ENCODE peak calls at places on chromosomes 16 and 17, in eight cellular contexts. One of them, this sample, is unnamed.
A peak's percentile ranks its signal among the peaks of the same experiment; 100 is the strongest.

GRCh38 chr17:7982666-7983065 is 19.7 kb upstream of the GUCY2D start:
- DNase-seq in cardiac septum: no peak
- DNase-seq in Right ventricle myocardium superior: no peak
- DNase-seq in HAP-1: no peak
- DNase-seq in epithelial cell of esophagus: peak; percentile 21
- DNase-seq in AG20443: peak; percentile 44
- DNase-seq in suprapubic skin: peak; percentile 41
- DNase-seq in fibroblast of the conjunctiva: no peak
- DNase-seq in this sample: no peak

GRCh38 chr16:72876221-72876620 is 171.7 kb downstream of the ZFHX3 start:
- DNase-seq in cardiac septum: peak; percentile 88
- DNase-seq in Right ventricle myocardium superior: peak; percentile 81
- DNase-seq in HAP-1: no peak
- DNase-seq in epithelial cell of esophagus: peak; percentile 7
- DNase-seq in AG20443: peak; percentile 41
- DNase-seq in suprapubic skin: peak; percentile 86
- DNase-seq in fibroblast of the conjunctiva: peak; percentile 47
- DNase-seq in this sample: peak; percentile 72

GRCh38 chr17:413016-413350 is 60.4 kb upstream of the RPH3AL start:
- DNase-seq in cardiac septum: no peak
- DNase-seq in Right ventricle myocardium superior: no peak
- DNase-seq in HAP-1: no peak
- DNase-seq in epithelial cell of esophagus: no peak
- DNase-seq in AG20443: no peak
- DNase-seq in suprapubic skin: no peak
- DNase-seq in fibroblast of the conjunctiva: no peak
- DNase-seq in this sample: no peak

GRCh38 chr16:31190818-31191444 is 11.0 kb downstream of the FUS start:
- DNase-seq in cardiac septum: no peak
- DNase-seq in Right ventricle myocardium superior: no peak
- DNase-seq in HAP-1: no peak
- DNase-seq in epithelial cell of esophagus: no peak
- DNase-seq in AG20443: no peak
- DNase-seq in suprapubic skin: no peak
- DNase-seq in fibroblast of the conjunctiva: no peak
- DNase-seq in this sample: no peak

GRCh38 chr16:83954577-83955016 is 1.6 kb downstream of the OSGIN1 start:
- DNase-seq in cardiac septum: peak; percentile 86
- DNase-seq in Right ventricle myocardium superior: peak; percentile 61
- DNase-seq in HAP-1: peak; percentile 52
- DNase-seq in epithelial cell of esophagus: peak; percentile 68
- DNase-seq in AG20443: peak; percentile 51
- DNase-seq in suprapubic skin: no peak
- DNase-seq in fibroblast of the conjunctiva: no peak
- DNase-seq in this sample: peak; percentile 72

GRCh38 chr17:6470751-6471521 is 26.7 kb downstream of the PIMREG start:
- DNase-seq in cardiac septum: no peak
- DNase-seq in Right ventricle myocardium superior: no peak
- DNase-seq in HAP-1: no peak
- DNase-seq in epithelial cell of esophagus: no peak
- DNase-seq in AG20443: no peak
- DNase-seq in suprapubic skin: no peak
- DNase-seq in fibroblast of the conjunctiva: no peak
- DNase-seq in this sample: no peak

GRCh38 chr17:62876664-62877411 is 68.7 kb upstream of the MARCHF10 start:
- DNase-seq in cardiac septum: no peak
- DNase-seq in Right ventricle myocardium superior: no peak
- DNase-seq in HAP-1: no peak
- DNase-seq in epithelial cell of esophagus: peak; percentile 78
- DNase-seq in AG20443: no peak
- DNase-seq in suprapubic skin: no peak
- DNase-seq in fibroblast of the conjunctiva: no peak
- DNase-seq in this sample: no peak

GRCh38 chr16:82979406-82980111 is 352.8 kb downstream of the CDH13 start:
- DNase-seq in cardiac septum: no peak
- DNase-seq in Right ventricle myocardium superior: no peak
- DNase-seq in HAP-1: no peak
- DNase-seq in epithelial cell of esophagus: no peak
- DNase-seq in AG20443: no peak
- DNase-seq in suprapubic skin: no peak
- DNase-seq in fibroblast of the conjunctiva: no peak
- DNase-seq in this sample: no peak

GRCh38 chr16:25110392-25110947 is 1.1 kb upstream of the LCMT1 start:
- DNase-seq in cardiac septum: no peak
- DNase-seq in Right ventricle myocardium superior: no peak
- DNase-seq in HAP-1: peak; percentile 26
- DNase-seq in epithelial cell of esophagus: no peak
- DNase-seq in AG20443: no peak
- DNase-seq in suprapubic skin: no peak
- DNase-seq in fibroblast of the conjunctiva: no peak
- DNase-seq in this sample: no peak

GRCh38 chr16:21083729-21084268 is 66.8 kb downstream of the DNAH3 start:
- DNase-seq in cardiac septum: no peak
- DNase-seq in Right ventricle myocardium superior: peak; percentile 73
- DNase-seq in HAP-1: peak; percentile 83
- DNase-seq in epithelial cell of esophagus: peak; percentile 56
- DNase-seq in AG20443: peak; percentile 77
- DNase-seq in suprapubic skin: no peak
- DNase-seq in fibroblast of the conjunctiva: peak; percentile 32
- DNase-seq in this sample: peak; percentile 56

GRCh38 chr17:69762766-69763165 is 312.3 kb upstream of the KCNJ16 start:
- DNase-seq in cardiac septum: no peak
- DNase-seq in Right ventricle myocardium superior: no peak
- DNase-seq in HAP-1: no peak
- DNase-seq in epithelial cell of esophagus: no peak
- DNase-seq in AG20443: no peak
- DNase-seq in suprapubic skin: no peak
- DNase-seq in fibroblast of the conjunctiva: no peak
- DNase-seq in this sample: no peak

GRCh38 chr17:8066841-8067775 is 20.4 kb downstream of the ALOX12B start:
- DNase-seq in cardiac septum: no peak
- DNase-seq in Right ventricle myocardium superior: peak; percentile 15
- DNase-seq in HAP-1: no peak
- DNase-seq in epithelial cell of esophagus: peak; percentile 81
- DNase-seq in AG20443: no peak
- DNase-seq in suprapubic skin: no peak
- DNase-seq in fibroblast of the conjunctiva: no peak
- DNase-seq in this sample: no peak

GRCh38 chr17:416293-417206 is 63.9 kb upstream of the RPH3AL start:
- DNase-seq in cardiac septum: no peak
- DNase-seq in Right ventricle myocardium superior: no peak
- DNase-seq in HAP-1: no peak
- DNase-seq in epithelial cell of esophagus: no peak
- DNase-seq in AG20443: no peak
- DNase-seq in suprapubic skin: no peak
- DNase-seq in fibroblast of the conjunctiva: no peak
- DNase-seq in this sample: no peak

GRCh38 chr17:38867179-38867994 is 2.5 kb upstream of the LASP1 start:
- DNase-seq in cardiac septum: no peak
- DNase-seq in Right ventricle myocardium superior: peak; percentile 70
- DNase-seq in HAP-1: peak; percentile 85
- DNase-seq in epithelial cell of esophagus: peak; percentile 71
- DNase-seq in AG20443: no peak
- DNase-seq in suprapubic skin: no peak
- DNase-seq in fibroblast of the conjunctiva: no peak
- DNase-seq in this sample: peak; percentile 21

GRCh38 chr17:16976686-16977550 is 5.0 kb upstream of the TNFRSF13B start:
- DNase-seq in cardiac septum: no peak
- DNase-seq in Right ventricle myocardium superior: no peak
- DNase-seq in HAP-1: no peak
- DNase-seq in epithelial cell of esophagus: no peak
- DNase-seq in AG20443: no peak
- DNase-seq in suprapubic skin: peak; percentile 16
- DNase-seq in fibroblast of the conjunctiva: no peak
- DNase-seq in this sample: no peak

GRCh38 chr16:27417047-27417671 is 15.2 kb downstream of the IL21R start:
- DNase-seq in cardiac septum: no peak
- DNase-seq in Right ventricle myocardium superior: no peak
- DNase-seq in HAP-1: no peak
- DNase-seq in epithelial cell of esophagus: no peak
- DNase-seq in AG20443: no peak
- DNase-seq in suprapubic skin: no peak
- DNase-seq in fibroblast of the conjunctiva: no peak
- DNase-seq in this sample: no peak

GRCh38 chr17:78933959-78934568 is 8.9 kb upstream of the TIMP2 start:
- DNase-seq in cardiac septum: peak; percentile 94
- DNase-seq in Right ventricle myocardium superior: peak; percentile 97
- DNase-seq in HAP-1: peak; percentile 42
- DNase-seq in epithelial cell of esophagus: peak; percentile 91
- DNase-seq in AG20443: peak; percentile 91
- DNase-seq in suprapubic skin: peak; percentile 97
- DNase-seq in fibroblast of the conjunctiva: peak; percentile 97
- DNase-seq in this sample: peak; percentile 92

GRCh38 chr17:75662511-75662910 is 4.4 kb downstream of the RECQL5 start:
- DNase-seq in cardiac septum: no peak
- DNase-seq in Right ventricle myocardium superior: no peak
- DNase-seq in HAP-1: no peak
- DNase-seq in epithelial cell of esophagus: no peak
- DNase-seq in AG20443: no peak
- DNase-seq in suprapubic skin: no peak
- DNase-seq in fibroblast of the conjunctiva: no peak
- DNase-seq in this sample: no peak

GRCh38 chr17:64024215-64024654 is 3.8 kb upstream of the ICAM2 start:
- DNase-seq in cardiac septum: no peak
- DNase-seq in Right ventricle myocardium superior: no peak
- DNase-seq in HAP-1: no peak
- DNase-seq in epithelial cell of esophagus: no peak
- DNase-seq in AG20443: no peak
- DNase-seq in suprapubic skin: no peak
- DNase-seq in fibroblast of the conjunctiva: no peak
- DNase-seq in this sample: no peak

GRCh38 chr17:75384751-75385150 is 20.7 kb downstream of the GRB2 start:
- DNase-seq in cardiac septum: no peak
- DNase-seq in Right ventricle myocardium superior: no peak
- DNase-seq in HAP-1: no peak
- DNase-seq in epithelial cell of esophagus: no peak
- DNase-seq in AG20443: no peak
- DNase-seq in suprapubic skin: no peak
- DNase-seq in fibroblast of the conjunctiva: no peak
- DNase-seq in this sample: no peak

GRCh38 chr16:88962478-88963152 is 14.4 kb downstream of the CBFA2T3 start:
- DNase-seq in cardiac septum: no peak
- DNase-seq in Right ventricle myocardium superior: peak; percentile 25
- DNase-seq in HAP-1: no peak
- DNase-seq in epithelial cell of esophagus: no peak
- DNase-seq in AG20443: no peak
- DNase-seq in suprapubic skin: no peak
- DNase-seq in fibroblast of the conjunctiva: no peak
- DNase-seq in this sample: no peak

GRCh38 chr17:19579192-19579668 is 45.6 kb downstream of the SLC47A1 start:
- DNase-seq in cardiac septum: peak; percentile 36
- DNase-seq in Right ventricle myocardium superior: no peak
- DNase-seq in HAP-1: no peak
- DNase-seq in epithelial cell of esophagus: no peak
- DNase-seq in AG20443: no peak
- DNase-seq in suprapubic skin: no peak
- DNase-seq in fibroblast of the conjunctiva: no peak
- DNase-seq in this sample: no peak

GRCh38 chr17:20095366-20096080 is 86.4 kb downstream of the SPECC1 start:
- DNase-seq in cardiac septum: peak; percentile 82
- DNase-seq in Right ventricle myocardium superior: peak; percentile 85
- DNase-seq in HAP-1: peak; percentile 68
- DNase-seq in epithelial cell of esophagus: peak; percentile 43
- DNase-seq in AG20443: peak; percentile 56
- DNase-seq in suprapubic skin: no peak
- DNase-seq in fibroblast of the conjunctiva: no peak
- DNase-seq in this sample: peak; percentile 65

GRCh38 chr16:89017956-89018604 is 41.1 kb upstream of the CBFA2T3 start:
- DNase-seq in cardiac septum: no peak
- DNase-seq in Right ventricle myocardium superior: peak; percentile 15
- DNase-seq in HAP-1: no peak
- DNase-seq in epithelial cell of esophagus: no peak
- DNase-seq in AG20443: peak; percentile 82
- DNase-seq in suprapubic skin: peak; percentile 28
- DNase-seq in fibroblast of the conjunctiva: no peak
- DNase-seq in this sample: peak; percentile 62

GRCh38 chr16:65309294-65309850 is 187.5 kb upstream of the CDH11 start:
- DNase-seq in cardiac septum: no peak
- DNase-seq in Right ventricle myocardium superior: no peak
- DNase-seq in HAP-1: no peak
- DNase-seq in epithelial cell of esophagus: no peak
- DNase-seq in AG20443: no peak
- DNase-seq in suprapubic skin: no peak
- DNase-seq in fibroblast of the conjunctiva: no peak
- DNase-seq in this sample: no peak

GRCh38 chr16:81809567-81809966 is 30.5 kb downstream of the PLCG2 start:
- DNase-seq in cardiac septum: no peak
- DNase-seq in Right ventricle myocardium superior: no peak
- DNase-seq in HAP-1: no peak
- DNase-seq in epithelial cell of esophagus: no peak
- DNase-seq in AG20443: no peak
- DNase-seq in suprapubic skin: no peak
- DNase-seq in fibroblast of the conjunctiva: no peak
- DNase-seq in this sample: no peak

GRCh38 chr17:68435361-68435760 is 21.9 kb downstream of the WIPI1 start:
- DNase-seq in cardiac septum: no peak
- DNase-seq in Right ventricle myocardium superior: no peak
- DNase-seq in HAP-1: no peak
- DNase-seq in epithelial cell of esophagus: no peak
- DNase-seq in AG20443: no peak
- DNase-seq in suprapubic skin: peak; percentile 18
- DNase-seq in fibroblast of the conjunctiva: no peak
- DNase-seq in this sample: no peak

GRCh38 chr17:4881761-4882555 is 17.4 kb upstream of the C17orf107 start:
- DNase-seq in cardiac septum: no peak
- DNase-seq in Right ventricle myocardium superior: peak; percentile 73
- DNase-seq in HAP-1: peak; percentile 81
- DNase-seq in epithelial cell of esophagus: peak; percentile 76
- DNase-seq in AG20443: peak; percentile 70
- DNase-seq in suprapubic skin: no peak
- DNase-seq in fibroblast of the conjunctiva: no peak
- DNase-seq in this sample: peak; percentile 42

GRCh38 chr17:7922499-7923289 is 6.6 kb upstream of the RNF227 start:
- DNase-seq in cardiac septum: peak; percentile 92
- DNase-seq in Right ventricle myocardium superior: peak; percentile 92
- DNase-seq in HAP-1: no peak
- DNase-seq in epithelial cell of esophagus: peak; percentile 69
- DNase-seq in AG20443: peak; percentile 87
- DNase-seq in suprapubic skin: peak; percentile 93
- DNase-seq in fibroblast of the conjunctiva: no peak
- DNase-seq in this sample: peak; percentile 83

GRCh38 chr17:40319651-40320550 is 10.9 kb downstream of the RARA start:
- DNase-seq in cardiac septum: peak; percentile 82
- DNase-seq in Right ventricle myocardium superior: no peak
- DNase-seq in HAP-1: no peak
- DNase-seq in epithelial cell of esophagus: no peak
- DNase-seq in AG20443: no peak
- DNase-seq in suprapubic skin: peak; percentile 84
- DNase-seq in fibroblast of the conjunctiva: no peak
- DNase-seq in this sample: no peak

GRCh38 chr17:58960068-58960467 is 146.6 kb downstream of the TRIM37 start:
- DNase-seq in cardiac septum: no peak
- DNase-seq in Right ventricle myocardium superior: no peak
- DNase-seq in HAP-1: no peak
- DNase-seq in epithelial cell of esophagus: peak; percentile 85
- DNase-seq in AG20443: peak; percentile 44
- DNase-seq in suprapubic skin: no peak
- DNase-seq in fibroblast of the conjunctiva: peak; percentile 26
- DNase-seq in this sample: peak; percentile 56

GRCh38 chr17:32813021-32813420 is 63.9 kb downstream of the MYO1D start:
- DNase-seq in cardiac septum: no peak
- DNase-seq in Right ventricle myocardium superior: no peak
- DNase-seq in HAP-1: no peak
- DNase-seq in epithelial cell of esophagus: peak; percentile 80
- DNase-seq in AG20443: peak; percentile 71
- DNase-seq in suprapubic skin: no peak
- DNase-seq in fibroblast of the conjunctiva: peak; percentile 6
- DNase-seq in this sample: peak; percentile 39

GRCh38 chr17:39132192-39132600 is 19.2 kb downstream of the PLXDC1 start:
- DNase-seq in cardiac septum: no peak
- DNase-seq in Right ventricle myocardium superior: peak; percentile 55
- DNase-seq in HAP-1: no peak
- DNase-seq in epithelial cell of esophagus: peak; percentile 15
- DNase-seq in AG20443: peak; percentile 89
- DNase-seq in suprapubic skin: no peak
- DNase-seq in fibroblast of the conjunctiva: no peak
- DNase-seq in this sample: peak; percentile 93

GRCh38 chr17:43713494-43714162 is 45.0 kb downstream of the SOST start:
- DNase-seq in cardiac septum: no peak
- DNase-seq in Right ventricle myocardium superior: peak; percentile 63
- DNase-seq in HAP-1: peak; percentile 39
- DNase-seq in epithelial cell of esophagus: peak; percentile 45
- DNase-seq in AG20443: peak; percentile 84
- DNase-seq in suprapubic skin: no peak
- DNase-seq in fibroblast of the conjunctiva: no peak
- DNase-seq in this sample: peak; percentile 57